ENCODE peak calls at places on chromosomes 5 and 9, in six cellular contexts. U is choroid plexus epithelial cell, I is fibroblast of lung, B is colonic mucosa, L is pancreas, S is upper lobe of right lung. J is an unnamed sample.

GRCh38 chr9:93461810-93462209 is 8.4 kb upstream of the FAM120AOS start:
- DNase-seq in U (no peak), I (no peak), B (no peak), L (no peak), S (no peak), J (no peak)

GRCh38 chr9:104858271-104858670 is 69.7 kb downstream of the ABCA1 start:
- DNase-seq in U (no peak), I (peak; percentile 42), B (no peak), L (no peak), S (no peak), J (peak; percentile 54)

GRCh38 chr9:125537442-125538091 is 169.4 kb downstream of the MAPKAP1 start:
- DNase-seq in U (no peak), I (no peak), B (no peak), L (no peak), S (no peak), J (no peak)

GRCh38 chr5:66307647-66308257 is 163.7 kb downstream of the SREK1 start:
- DNase-seq in U (peak; percentile 85), I (peak; percentile 80), B (no peak), L (no peak), S (no peak), J (peak; percentile 86)

GRCh38 chr5:56075361-56075760 is 80.6 kb upstream of the IL6ST start:
- DNase-seq in U (peak; percentile 74), I (peak; percentile 96), B (no peak), L (no peak), S (no peak), J (peak; percentile 57)

GRCh38 chr5:176415240-176416122 is 858 bp downstream of the CLTB start:
- DNase-seq in U (no peak), I (peak; percentile 45), B (no peak), L (peak; percentile 35), S (peak; percentile 66), J (peak; percentile 69)

GRCh38 chr5:64759960-64760695 is 8.4 kb downstream of the SREK1IP1 start:
- DNase-seq in U (no peak), I (no peak), B (no peak), L (no peak), S (no peak), J (no peak)

GRCh38 chr9:81737871-81738507 is 48.6 kb upstream of the TLE1 start:
- DNase-seq in U (peak; percentile 79), I (peak; percentile 79), B (peak; percentile 69), L (peak; percentile 52), S (no peak), J (peak; percentile 62)

GRCh38 chr5:108634251-108634950 is 113.3 kb upstream of the FER start:
- DNase-seq in U (no peak), I (no peak), B (no peak), L (no peak), S (no peak), J (peak; percentile 49)

GRCh38 chr9:115845648-115846312 is 307.8 kb upstream of the PAPPA start:
- DNase-seq in U (peak; percentile 94), I (peak; percentile 90), B (peak; percentile 15), L (no peak), S (no peak), J (peak; percentile 29)

GRCh38 chr9:123339666-123340414 is 16.2 kb upstream of the CRB2 start:
- DNase-seq in U (peak; percentile 29), I (no peak), B (no peak), L (no peak), S (no peak), J (no peak)

GRCh38 chr9:110125763-110126351 is 82.1 kb downstream of the C9orf152 start:
- DNase-seq in U (peak; percentile 44), I (no peak), B (no peak), L (no peak), S (no peak), J (no peak)

GRCh38 chr9:82495884-82496777 is 507.6 kb downstream of the SPATA31D1 start:
- DNase-seq in U (peak; percentile 20), I (no peak), B (no peak), L (no peak), S (no peak), J (peak; percentile 22)

GRCh38 chr9:114619205-114619758 is 8.2 kb downstream of the TMEM268 start:
- DNase-seq in U (no peak), I (no peak), B (no peak), L (no peak), S (peak; percentile 82), J (no peak)

GRCh38 chr5:159825551-159826051 is 90.7 kb upstream of the ADRA1B start:
- DNase-seq in U (no peak), I (peak; percentile 40), B (no peak), L (no peak), S (peak; percentile 87), J (peak; percentile 52)

GRCh38 chr9:107174441-107174840 is 108.6 kb upstream of the RAD23B start:
- DNase-seq in U (peak; percentile 79), I (peak; percentile 6), B (no peak), L (no peak), S (no peak), J (peak; percentile 14)

GRCh38 chr5:59773286-59773685 is 120.2 kb downstream of the PDE4D start:
- DNase-seq in U (peak; percentile 46), I (no peak), B (no peak), L (no peak), S (no peak), J (no peak)

GRCh38 chr5:112023766-112024165 is 266.8 kb upstream of the NREP start:
- DNase-seq in U (no peak), I (no peak), B (no peak), L (no peak), S (no peak), J (no peak)

GRCh38 chr9:110752766-110753165 is 84.2 kb downstream of the MUSK start:
- DNase-seq in U (peak; percentile 89), I (peak; percentile 96), B (no peak), L (no peak), S (no peak), J (peak; percentile 98)

GRCh38 chr5:95760291-95761191 is 29.4 kb downstream of the RHOBTB3 start:
- DNase-seq in U (peak; percentile 98), I (peak; percentile 92), B (no peak), L (no peak), S (no peak), J (peak; percentile 98)

DNA sequence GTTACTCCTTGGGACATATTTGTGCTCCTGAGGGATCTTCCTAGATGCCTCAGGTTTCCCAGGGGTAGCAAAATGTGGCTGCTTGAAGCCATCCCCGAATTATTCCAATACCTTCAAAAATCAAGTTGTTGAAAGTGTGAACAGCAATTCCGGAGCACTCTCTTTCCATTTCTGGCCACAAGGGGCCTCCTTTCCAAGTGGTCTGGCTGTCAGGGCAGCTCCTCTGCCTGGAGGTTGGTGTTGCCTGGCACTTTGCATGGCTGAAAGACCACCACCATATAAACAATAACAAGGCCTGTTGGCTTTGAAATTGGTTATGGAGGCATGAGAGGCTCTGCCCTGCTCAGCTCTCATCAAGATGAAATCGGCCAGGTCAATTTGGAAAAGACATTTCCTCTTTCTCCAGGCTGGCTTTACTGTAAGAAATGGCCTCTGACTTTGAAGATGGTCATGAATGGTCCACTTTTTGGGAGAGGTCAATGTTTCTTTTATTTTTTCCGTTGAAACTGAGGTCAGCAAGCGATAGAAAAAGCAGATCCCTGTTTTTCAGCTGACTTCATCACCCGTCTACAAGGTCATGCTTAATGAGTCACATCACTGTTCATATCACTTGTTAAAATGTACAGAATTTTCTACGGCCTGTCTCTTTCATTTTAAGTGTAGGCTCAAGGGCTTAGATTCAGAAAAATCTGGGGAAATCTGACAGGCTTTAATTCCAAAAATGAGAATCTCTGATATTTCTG is 481.1 kb upstream of the ZNF608 start:
- DNase-seq in U (peak; percentile 57), I (peak; percentile 34), B (peak; percentile 24), L (no peak), S (no peak), J (peak; percentile 40)
- TF ChIP-seq CTCF in U (peak; percentile 81), I (peak; percentile 53), B (peak; percentile 42), L (no peak), S (no peak), J (peak; percentile 68)

GRCh38 chr5:9513825-9514224 is 32.0 kb downstream of the SEMA5A start:
- DNase-seq in U (peak; percentile 72), I (peak; percentile 65), B (no peak), L (no peak), S (no peak), J (peak; percentile 60)
- TF ChIP-seq CTCF in U (peak; percentile 79), I (peak; percentile 56), B (no peak), L (no peak), S (no peak), J (peak; percentile 43)

DNA sequence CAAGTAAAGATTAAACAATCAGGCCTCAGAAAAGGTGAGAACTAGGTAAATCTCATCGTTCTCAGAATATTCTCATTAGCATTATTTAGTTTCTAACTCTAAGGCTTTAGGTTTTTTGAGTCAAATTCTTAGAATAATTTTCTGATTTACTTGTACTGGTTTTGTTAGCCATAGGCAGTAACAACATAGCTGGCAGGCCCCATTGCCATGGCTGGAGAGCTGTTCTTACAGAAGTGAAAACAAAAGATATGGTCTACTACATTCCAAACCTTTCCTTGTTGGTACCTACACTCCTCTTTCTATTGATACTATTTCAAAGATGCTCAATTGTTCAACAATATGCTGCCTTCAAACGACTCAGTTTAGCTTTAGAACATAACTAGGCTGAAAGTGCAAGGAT is 27.3 kb downstream of the IFNW1 start:
- DNase-seq in U (no peak), I (no peak), B (no peak), L (no peak), S (no peak), J (no peak)
- TF ChIP-seq CTCF in U (no peak), I (no peak), B (no peak), L (no peak), S (no peak), J (no peak)

GRCh38 chr5:131634996-131635754 is at the start of gene RAPGEF6:
- DNase-seq in U (peak; percentile 100), I (peak; percentile 100), B (peak; percentile 98), L (peak; percentile 98), S (peak; percentile 98), J (peak; percentile 100)
- TF ChIP-seq CTCF in U (peak; percentile 10), I (peak; percentile 12), B (no peak), L (no peak), S (peak; percentile 12), J (no peak)

DNA sequence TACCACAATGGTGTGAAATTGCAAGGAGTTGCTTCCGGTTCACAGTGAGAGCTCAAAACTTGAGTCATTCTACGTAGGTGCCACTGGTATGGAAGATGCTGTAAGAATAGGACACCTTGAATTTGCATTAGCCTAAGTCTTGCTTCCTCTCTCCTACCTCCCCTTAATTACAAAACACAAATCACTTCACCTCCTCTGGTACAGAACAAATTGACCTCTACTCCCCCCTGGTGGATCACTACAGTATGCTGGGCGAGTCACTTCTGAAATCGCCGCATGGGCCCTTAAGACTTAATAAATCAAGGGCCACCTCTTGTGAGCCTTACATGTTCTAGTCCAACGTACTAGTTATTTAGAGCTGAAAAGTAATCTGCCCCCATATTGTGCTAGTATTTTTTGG is 145.3 kb upstream of the SMARCA2 start:
- DNase-seq in U (peak; percentile 13), I (no peak), B (peak; percentile 20), L (no peak), S (no peak), J (peak; percentile 14)
- TF ChIP-seq CTCF in U (peak; percentile 45), I (peak; percentile 28), B (peak; percentile 18), L (no peak), S (peak; percentile 46), J (peak; percentile 24)

GRCh38 chr5:103505581-103506305 is 56.8 kb downstream of the NUDT12 start:
- DNase-seq in U (peak; percentile 94), I (peak; percentile 91), B (no peak), L (no peak), S (no peak), J (peak; percentile 91)
- TF ChIP-seq CTCF in U (no peak), I (no peak), B (no peak), L (no peak), S (no peak), J (no peak)

GRCh38 chr5:126359884-126360283 is 63.3 kb upstream of the GRAMD2B start:
- DNase-seq in U (peak; percentile 62), I (no peak), B (no peak), L (no peak), S (no peak), J (no peak)
- TF ChIP-seq CTCF in U (no peak), I (no peak), B (no peak), L (no peak), S (no peak), J (no peak)